ENCODE peak calls at places on chromosome 6, in five cellular contexts. K is psoas muscle, O is A549, J is kidney epithelial cell, N is heart right ventricle. M is an unnamed sample.

GRCh38 chr6:5050009-5050408 is 35.1 kb upstream of the PPP1R3G start:
- DNase-seq in K (no peak), O (no peak), J (no peak), N (no peak), M (no peak)

GRCh38 chr6:43128926-43129325 is 42.1 kb upstream of the SRF start:
- DNase-seq in K (no peak), O (no peak), J (no peak), N (no peak), M (no peak)

GRCh38 chr6:18165746-18166145 is 10.5 kb downstream of the KDM1B start:
- DNase-seq in K (no peak), O (no peak), J (no peak), N (no peak), M (no peak)

GRCh38 chr6:125554456-125554855 is 195.0 kb upstream of the HEY2 start:
- DNase-seq in K (no peak), O (no peak), J (no peak), N (no peak), M (no peak)

GRCh38 chr6:147869869-147870268 is 361.4 kb downstream of the SAMD5 start:
- DNase-seq in K (no peak), O (no peak), J (no peak), N (no peak), M (no peak)

GRCh38 chr6:53979468-53980067 is 131.7 kb upstream of the MLIP start:
- DNase-seq in K (no peak), O (peak), J (no peak), N (no peak), M (peak)

GRCh38 chr6:148700713-148701392 is 46.0 kb upstream of the UST start:
- DNase-seq in K (no peak), O (no peak), J (no peak), N (no peak), M (peak)

GRCh38 chr6:100823041-100823440 is 58.1 kb downstream of the ASCC3 start:
- DNase-seq in K (no peak), O (no peak), J (no peak), N (no peak), M (no peak)

GRCh38 chr6:101401792-101402617 is 8.5 kb downstream of the GRIK2 start:
- DNase-seq in K (no peak), O (no peak), J (no peak), N (no peak), M (no peak)

GRCh38 chr6:168447282-168447681 is 6.3 kb downstream of the SMOC2 start:
- DNase-seq in K (no peak), O (no peak), J (no peak), N (no peak), M (no peak)

GRCh38 chr6:44264154-44265002 is 973 bp downstream of the NFKBIE start:
- DNase-seq in K (peak), O (no peak), J (no peak), N (no peak), M (peak)

GRCh38 chr6:13045676-13046075 is 282.7 kb downstream of the TBC1D7 start:
- DNase-seq in K (no peak), O (no peak), J (no peak), N (no peak), M (no peak)

GRCh38 chr6:149478631-149479314 is 6.0 kb downstream of the ZC3H12D start:
- DNase-seq in K (no peak), O (no peak), J (no peak), N (no peak), M (no peak)

GRCh38 chr6:87053312-87053711 is 41.6 kb downstream of the CGA start:
- DNase-seq in K (no peak), O (no peak), J (no peak), N (no peak), M (no peak)

GRCh38 chr6:71906813-71907212 is 20.5 kb downstream of the RIMS1 start:
- DNase-seq in K (no peak), O (no peak), J (no peak), N (no peak), M (no peak)

GRCh38 chr6:142218441-142218840 is 71.4 kb downstream of the VTA1 start:
- DNase-seq in K (no peak), O (no peak), J (no peak), N (no peak), M (no peak)

GRCh38 chr6:150622941-150623874 is 23.5 kb downstream of the PLEKHG1 start:
- DNase-seq in K (no peak), O (no peak), J (no peak), N (no peak), M (peak)

GRCh38 chr6:32845381-32845884 is 1.6 kb upstream of the PSMB8 start:
- DNase-seq in K (no peak), O (no peak), J (no peak), N (no peak), M (no peak)

GRCh38 chr6:5466459-5466858 is 205.1 kb downstream of the FARS2 start:
- DNase-seq in K (no peak), O (no peak), J (no peak), N (no peak), M (no peak)

GRCh38 chr6:112282217-112282616 is 27.9 kb upstream of the LAMA4 start:
- DNase-seq in K (peak), O (peak), J (peak), N (peak), M (no peak)
- TF ChIP-seq CTCF in K (peak), O (no peak), J (peak), N (peak), M (no peak)

GRCh38 chr6:118965354-118965753 is 30.4 kb upstream of the MCM9 start:
- DNase-seq in K (no peak), O (no peak), J (no peak), N (no peak), M (no peak)

GRCh38 chr6:118959903-118960302 is 24.9 kb upstream of the MCM9 start:
- DNase-seq in K (no peak), O (no peak), J (no peak), N (no peak), M (no peak)

GRCh38 chr6:118965843-118966242 is 30.9 kb upstream of the MCM9 start:
- DNase-seq in K (no peak), O (no peak), J (no peak), N (no peak), M (no peak)

GRCh38 chr6:118967239-118967638 is 32.3 kb upstream of the MCM9 start:
- DNase-seq in K (no peak), O (no peak), J (no peak), N (no peak), M (no peak)

DNA sequence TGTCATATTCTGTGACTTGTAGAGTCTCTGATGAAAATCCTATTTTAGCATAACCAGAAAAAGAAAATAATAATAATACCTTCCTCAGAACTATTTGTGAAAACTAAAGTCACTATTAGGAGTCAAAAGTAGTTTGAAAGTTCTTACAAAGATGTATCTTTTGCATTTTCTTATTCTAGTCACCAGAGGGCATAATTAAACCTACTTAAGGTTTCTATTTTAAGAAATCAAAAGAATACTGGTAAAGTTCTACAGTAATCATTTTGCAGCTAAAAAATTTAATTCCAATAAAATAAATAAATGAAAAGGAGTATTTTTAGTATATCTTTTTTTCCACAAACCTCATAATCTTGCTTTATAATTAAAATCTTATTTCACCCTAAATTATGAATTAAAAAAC is 28.0 kb upstream of the MCM9 start:
- DNase-seq in K (no peak), O (no peak), J (no peak), N (no peak), M (no peak)
- TF ChIP-seq CTCF in K (peak), O (peak), J (no peak), N (peak), M (no peak)

DNA sequence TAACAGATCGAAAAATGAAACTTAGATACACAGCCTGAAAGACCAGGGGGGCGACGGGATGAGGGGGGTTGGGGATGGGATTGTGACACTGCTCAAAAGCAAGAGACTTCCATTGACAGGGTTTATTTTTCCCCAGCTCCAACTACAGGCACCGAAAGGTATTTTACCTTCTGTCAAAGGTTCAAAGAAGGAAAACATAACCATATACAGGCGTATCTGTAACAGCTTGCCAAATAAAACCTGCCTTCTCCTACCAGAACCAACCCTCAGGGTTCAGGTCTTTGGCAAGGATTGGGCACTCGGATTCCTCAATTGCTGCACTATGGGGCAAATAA is 1.3 kb downstream of the EPHA7 start:
- DNase-seq in K (no peak), O (no peak), J (no peak), N (no peak), M (no peak)
- TF ChIP-seq CTCF in K (no peak), O (no peak), J (no peak), N (no peak), M (no peak)

GRCh38 chr6:118288355-118289124 is 259.6 kb upstream of the PLN start:
- DNase-seq in K (no peak), O (no peak), J (no peak), N (no peak), M (no peak)
- TF ChIP-seq CTCF in K (no peak), O (no peak), J (no peak), N (peak), M (no peak)

GRCh38 chr6:69894578-69895347 is 28.4 kb downstream of the COL19A1 start:
- DNase-seq in K (no peak), O (no peak), J (peak), N (no peak), M (no peak)
- TF ChIP-seq CTCF in K (no peak), O (no peak), J (no peak), N (no peak), M (no peak)

GRCh38 chr6:50259903-50260302 is 210.2 kb upstream of the DEFB112 start:
- DNase-seq in K (no peak), O (no peak), J (no peak), N (no peak), M (no peak)

GRCh38 chr6:50270427-50270826 is 220.7 kb upstream of the DEFB112 start:
- DNase-seq in K (no peak), O (no peak), J (no peak), N (no peak), M (no peak)

DNA sequence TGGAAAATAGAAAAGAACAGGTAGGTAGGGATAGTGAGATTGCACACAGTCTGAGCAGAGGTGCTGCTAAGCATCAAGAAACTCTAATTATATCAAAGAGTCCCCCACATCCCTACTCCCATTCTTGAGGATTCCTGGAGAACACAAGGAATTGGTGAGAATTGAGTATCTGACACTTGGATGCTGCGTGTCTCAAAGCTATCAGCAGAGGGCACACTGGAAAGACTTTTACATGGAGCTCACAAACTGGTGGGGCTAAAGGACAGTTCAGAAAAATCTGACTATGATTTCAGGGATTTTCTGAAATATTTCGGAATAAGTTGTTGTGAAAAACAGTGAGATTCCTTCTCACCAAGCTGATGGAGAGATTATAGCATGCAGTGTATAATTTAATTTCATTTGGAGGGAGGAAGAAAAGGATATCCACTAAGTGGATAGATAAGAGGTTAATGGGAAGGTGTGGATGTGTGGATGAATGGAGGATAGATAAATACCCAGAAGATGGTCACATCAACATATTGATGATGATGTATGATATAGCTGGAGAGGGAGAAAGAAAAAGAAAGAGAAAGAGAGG is 215.4 kb upstream of the DEFB112 start:
- DNase-seq in K (no peak), O (no peak), J (no peak), N (no peak), M (no peak)
- TF ChIP-seq CTCF in K (no peak), O (no peak), J (peak), N (peak), M (peak)

GRCh38 chr6:82251942-82252341 is 4.4 kb upstream of the IBTK start:
- DNase-seq in K (no peak), O (peak), J (no peak), N (no peak), M (peak)

GRCh38 chr6:82259389-82259788 is 11.8 kb upstream of the IBTK start:
- DNase-seq in K (no peak), O (no peak), J (no peak), N (no peak), M (no peak)

GRCh38 chr6:82260890-82261732 is 13.6 kb upstream of the IBTK start:
- DNase-seq in K (no peak), O (no peak), J (no peak), N (no peak), M (no peak)

DNA sequence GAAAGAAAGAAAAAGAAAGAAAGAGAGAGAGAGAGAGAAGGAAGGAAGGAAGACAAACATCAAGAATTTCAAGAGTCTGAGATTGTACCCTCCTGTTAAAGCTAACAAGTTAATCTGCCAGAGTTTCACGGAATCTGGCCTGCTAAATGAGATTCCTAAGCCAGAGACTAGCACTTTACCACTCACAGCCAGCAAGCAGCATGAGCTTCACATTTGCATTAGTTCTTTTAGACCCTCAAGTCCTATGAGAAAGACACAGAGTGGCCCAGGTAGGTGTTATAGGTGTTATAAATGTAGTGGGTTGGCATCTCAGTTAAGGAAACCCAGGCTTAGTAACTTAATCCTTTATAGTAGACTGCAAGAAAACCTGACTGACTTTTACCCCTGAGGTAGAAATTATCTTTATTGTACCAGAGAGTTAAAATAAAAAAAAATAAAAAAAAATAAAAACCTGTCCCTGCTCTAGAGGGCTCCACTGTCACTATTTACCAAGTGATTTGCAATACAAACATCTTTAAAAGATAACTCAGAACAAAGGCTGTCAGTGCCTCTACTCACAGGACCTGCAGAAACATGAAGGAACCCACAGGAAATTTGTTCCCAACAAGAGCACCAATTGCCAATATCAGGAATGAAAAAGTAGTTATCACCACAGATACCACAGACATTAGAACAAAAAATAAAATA is 9.7 kb upstream of the IBTK start:
- DNase-seq in K (no peak), O (peak), J (no peak), N (no peak), M (no peak)
- TF ChIP-seq CTCF in K (no peak), O (peak), J (no peak), N (no peak), M (no peak)

GRCh38 chr6:89830385-89830809 is 717 bp downstream of the CASP8AP2 start:
- DNase-seq in K (no peak), O (no peak), J (no peak), N (no peak), M (no peak)

GRCh38 chr6:89828988-89829590 is 591 bp upstream of the CASP8AP2 start:
- DNase-seq in K (no peak), O (no peak), J (no peak), N (no peak), M (peak)

GRCh38 chr6:89829591-89830384 is at the start of gene CASP8AP2:
- DNase-seq in K (peak), O (peak), J (peak), N (peak), M (peak)

GRCh38 chr6:89826029-89826528 is 3.6 kb upstream of the CASP8AP2 start:
- DNase-seq in K (no peak), O (no peak), J (no peak), N (no peak), M (no peak)
- TF ChIP-seq CTCF in K (no peak), O (no peak), J (no peak), N (no peak), M (no peak)

DNA sequence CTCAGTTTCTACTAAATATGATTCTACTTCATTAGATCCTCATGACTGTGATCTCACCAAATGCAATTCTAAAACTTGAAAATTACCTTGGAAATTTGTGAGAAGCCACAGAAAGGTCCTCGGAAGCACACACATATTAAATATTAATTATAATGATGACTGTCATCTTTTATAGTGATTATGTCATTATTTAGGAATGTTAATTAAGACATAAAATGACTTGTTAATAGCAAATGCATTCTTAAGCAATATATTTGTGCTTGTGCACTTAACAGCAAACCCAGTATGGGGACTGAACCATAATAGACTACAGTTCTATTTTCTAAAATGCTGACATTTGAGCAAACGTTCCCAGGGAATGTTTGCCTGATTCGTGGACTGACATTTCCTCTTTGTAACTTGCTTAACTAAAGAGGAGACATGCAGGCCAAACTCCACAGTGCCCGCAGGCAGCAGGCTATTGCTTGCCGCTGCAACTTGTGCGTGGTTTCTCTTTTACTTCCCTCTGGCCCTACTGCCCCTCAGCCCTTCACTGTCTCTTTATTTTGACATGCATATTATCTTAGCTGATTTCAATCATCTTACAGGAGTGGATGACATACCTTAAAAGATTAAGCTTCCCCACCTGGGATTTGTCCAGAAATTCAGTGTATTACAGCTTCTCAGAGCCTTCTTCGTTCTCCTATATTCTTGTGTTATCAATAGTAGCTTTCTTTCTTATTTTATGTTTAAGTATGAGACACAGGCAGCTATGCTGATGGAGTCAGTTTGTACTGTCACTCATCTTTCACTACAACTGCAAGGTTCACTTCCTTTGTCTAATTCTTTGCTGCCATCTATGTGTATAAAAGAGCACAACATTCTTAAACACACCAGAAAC is 141.5 kb downstream of the GMDS start:
- DNase-seq in K (no peak), O (peak), J (no peak), N (no peak), M (peak)
- TF ChIP-seq CTCF in K (peak), O (peak), J (peak), N (peak), M (peak)